ENCODE peak calls at places on chromosomes 3 and 15, in five cellular contexts. T is IMR-90, F is psoas muscle, Y is uterus, V is PC-3. N is an unnamed sample.

GRCh38 chr15:89122532-89123525 is 34.6 kb downstream of the ABHD2 start:
- DNase-seq in T (peak; percentile 65), F (no peak), Y (no peak), V (peak; percentile 88), N (no peak)

GRCh38 chr15:90902996-90903732 is at the start of gene MAN2A2:
- DNase-seq in T (peak; percentile 39), F (peak; percentile 88), Y (peak; percentile 49), V (peak; percentile 55), N (peak; percentile 89)

GRCh38 chr15:39786444-39787056 is 3.9 kb upstream of the FSIP1 start:
- DNase-seq in T (peak; percentile 75), F (no peak), Y (no peak), V (peak; percentile 83), N (no peak)

GRCh38 chr3:150372320-150373118 is 35.6 kb upstream of the TSC22D2 start:
- DNase-seq in T (peak; percentile 50), F (no peak), Y (no peak), V (peak; percentile 86), N (no peak)

GRCh38 chr3:146273721-146274407 is 23.0 kb upstream of the PLSCR4 start:
- DNase-seq in T (no peak), F (no peak), Y (no peak), V (no peak), N (no peak)

GRCh38 chr3:162897286-162897685 is 1400.7 kb downstream of the OTOL1 start:
- DNase-seq in T (no peak), F (no peak), Y (no peak), V (no peak), N (no peak)

GRCh38 chr3:190024912-190025311 is 95.8 kb downstream of the P3H2 start:
- DNase-seq in T (peak; percentile 77), F (no peak), Y (no peak), V (peak; percentile 44), N (no peak)

GRCh38 chr3:138082085-138082991 is 33.1 kb downstream of the DZIP1L start:
- DNase-seq in T (peak; percentile 93), F (no peak), Y (peak; percentile 44), V (peak; percentile 86), N (no peak)

GRCh38 chr3:112653881-112654300 is 12.9 kb upstream of the CCDC80 start:
- DNase-seq in T (peak; percentile 98), F (peak; percentile 59), Y (peak; percentile 44), V (peak; percentile 72), N (no peak)

GRCh38 chr3:126084667-126085180 is 800 bp upstream of the SLC41A3 start:
- DNase-seq in T (no peak), F (no peak), Y (no peak), V (no peak), N (no peak)

GRCh38 chr3:77254967-77255831 is 215.3 kb downstream of the ROBO2 start:
- DNase-seq in T (peak; percentile 69), F (no peak), Y (no peak), V (peak; percentile 80), N (no peak)

GRCh38 chr3:30354972-30355371 is 251.4 kb upstream of the TGFBR2 start:
- DNase-seq in T (peak; percentile 28), F (no peak), Y (no peak), V (peak; percentile 95), N (no peak)

GRCh38 chr3:69320867-69321266 is 65.0 kb downstream of the FRMD4B start:
- DNase-seq in T (no peak), F (no peak), Y (no peak), V (no peak), N (no peak)

GRCh38 chr3:64998317-64998716 is 310.5 kb upstream of the ADAMTS9 start:
- DNase-seq in T (no peak), F (no peak), Y (no peak), V (no peak), N (no peak)

GRCh38 chr15:61421938-61422337 is 192.8 kb upstream of the RORA start:
- DNase-seq in T (no peak), F (no peak), Y (no peak), V (no peak), N (no peak)

GRCh38 chr3:157436583-157437300 is at the start of gene PTX3:
- DNase-seq in T (peak; percentile 94), F (no peak), Y (peak; percentile 23), V (peak; percentile 90), N (peak; percentile 30)

GRCh38 chr3:30303770-30304169 is 302.6 kb upstream of the TGFBR2 start:
- DNase-seq in T (no peak), F (no peak), Y (no peak), V (no peak), N (no peak)

GRCh38 chr3:195908439-195909293 is at the start of gene TNK2:
- DNase-seq in T (no peak), F (peak; percentile 67), Y (no peak), V (peak; percentile 16), N (peak; percentile 81)

DNA sequence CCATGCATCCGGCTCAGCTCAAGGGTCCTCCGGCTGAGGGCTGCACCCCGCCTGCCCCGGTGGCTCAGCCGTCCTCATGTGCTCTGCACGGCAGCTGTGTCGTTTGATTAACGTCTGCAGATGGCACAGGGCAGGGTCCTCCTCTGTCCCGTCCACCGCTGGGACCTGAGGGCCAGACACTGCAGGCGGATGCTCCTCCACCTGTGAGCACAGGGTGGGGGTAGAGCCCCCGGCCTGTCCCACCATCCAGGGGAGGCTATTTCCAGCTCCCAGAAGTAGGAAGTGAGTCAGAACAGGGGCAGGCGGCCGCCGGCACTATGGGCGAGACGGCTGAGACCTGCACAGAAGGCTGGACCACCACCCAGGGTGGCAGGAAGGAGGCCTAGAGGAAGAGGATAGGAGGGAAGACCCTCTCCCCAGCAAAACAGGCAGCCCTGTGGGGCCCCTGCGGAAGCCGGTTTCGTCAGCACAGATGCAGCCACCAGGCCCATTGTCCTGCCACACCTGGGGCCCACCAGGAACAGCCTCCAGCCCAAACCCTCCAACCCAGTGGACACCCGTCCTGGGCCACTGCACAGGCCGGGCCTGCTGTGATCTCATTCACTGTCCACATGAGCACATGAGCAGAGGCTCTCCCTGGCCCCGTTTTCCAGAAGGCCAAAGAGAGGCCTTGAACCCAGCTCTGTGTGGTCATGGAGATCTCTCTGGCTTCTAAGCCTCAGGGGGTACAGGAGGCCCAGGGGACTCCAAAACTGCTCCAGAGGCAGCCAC is 12.6 kb upstream of the PLXND1 start:
- DNase-seq in T (no peak), F (peak; percentile 48), Y (no peak), V (no peak), N (peak; percentile 75)
- H3K4me3 ChIP-seq in T (no peak overlapping the region), F (no peak overlapping the region), Y (no peak overlapping the region), V (no peak overlapping the region), N (no peak overlapping the region)

GRCh38 chr3:165895919-165896318 is 58.7 kb upstream of the BCHE start:
- DNase-seq in T (no peak), F (no peak), Y (no peak), V (peak; percentile 51), N (no peak)
- TF ChIP-seq CTCF in T (no peak), F (no peak), Y (no peak), V (peak; percentile 82), N (no peak)

GRCh38 chr15:53197426-53197839 is 407.3 kb upstream of the ONECUT1 start:
- DNase-seq in T (peak; percentile 2), F (peak; percentile 73), Y (no peak), V (peak; percentile 61), N (peak; percentile 81)
- H3K4me3 ChIP-seq in T (no peak overlapping the region), F (peak overlapping the region; percentile 48), Y (no peak overlapping the region), V (no peak overlapping the region), N (no peak overlapping the region)

DNA sequence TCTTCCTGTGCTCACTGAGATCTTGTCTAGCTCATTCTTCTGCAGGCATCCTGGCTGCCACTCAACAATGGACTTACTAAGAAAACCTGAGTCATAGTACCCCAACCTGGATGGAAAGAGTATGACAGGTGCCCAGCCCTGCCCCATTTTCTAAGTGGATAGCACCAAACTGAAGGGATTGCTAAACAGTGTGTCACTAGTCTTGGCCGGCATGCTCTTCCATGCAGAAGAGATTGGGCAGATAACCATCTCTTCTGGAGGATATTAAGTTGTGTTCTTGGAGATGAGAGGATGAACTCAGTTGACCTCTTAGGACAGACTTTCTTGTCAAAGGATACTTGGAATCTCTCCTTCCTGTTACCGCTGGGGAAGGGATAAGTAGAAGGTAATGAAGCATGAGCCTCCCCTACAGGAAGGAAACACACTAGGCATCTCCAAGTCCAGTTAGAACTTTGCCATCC is 797.5 kb downstream of the AGBL1 start:
- DNase-seq in T (no peak), F (peak; percentile 55), Y (no peak), V (peak; percentile 76), N (no peak)
- TF ChIP-seq CTCF in T (no peak), F (peak; percentile 53), Y (no peak), V (peak; percentile 36), N (no peak)

GRCh38 chr3:175356899-175357324 is 497.8 kb downstream of the NAALADL2 start:
- DNase-seq in T (peak; percentile 68), F (no peak), Y (no peak), V (peak; percentile 8), N (no peak)
- H3K4me3 ChIP-seq in T (no peak overlapping the region), F (no peak overlapping the region), Y (no peak overlapping the region), V (no peak overlapping the region), N (no peak overlapping the region)

GRCh38 chr3:171586274-171586673 is 126.1 kb upstream of the TNIK start:
- DNase-seq in T (no peak), F (no peak), Y (no peak), V (no peak), N (no peak)

GRCh38 chr3:171591059-171591458 is 130.9 kb upstream of the TNIK start:
- DNase-seq in T (no peak), F (no peak), Y (no peak), V (no peak), N (no peak)
- TF ChIP-seq CTCF in T (no peak), F (no peak), Y (no peak), V (no peak), N (no peak)

GRCh38 chr3:168090306-168091085 is 5.2 kb downstream of the GOLIM4 start:
- DNase-seq in T (peak; percentile 73), F (no peak), Y (no peak), V (no peak), N (no peak)
- H3K4me3 ChIP-seq in T (no peak overlapping the region), F (no peak overlapping the region), Y (no peak overlapping the region), V (no peak overlapping the region), N (no peak overlapping the region)

DNA sequence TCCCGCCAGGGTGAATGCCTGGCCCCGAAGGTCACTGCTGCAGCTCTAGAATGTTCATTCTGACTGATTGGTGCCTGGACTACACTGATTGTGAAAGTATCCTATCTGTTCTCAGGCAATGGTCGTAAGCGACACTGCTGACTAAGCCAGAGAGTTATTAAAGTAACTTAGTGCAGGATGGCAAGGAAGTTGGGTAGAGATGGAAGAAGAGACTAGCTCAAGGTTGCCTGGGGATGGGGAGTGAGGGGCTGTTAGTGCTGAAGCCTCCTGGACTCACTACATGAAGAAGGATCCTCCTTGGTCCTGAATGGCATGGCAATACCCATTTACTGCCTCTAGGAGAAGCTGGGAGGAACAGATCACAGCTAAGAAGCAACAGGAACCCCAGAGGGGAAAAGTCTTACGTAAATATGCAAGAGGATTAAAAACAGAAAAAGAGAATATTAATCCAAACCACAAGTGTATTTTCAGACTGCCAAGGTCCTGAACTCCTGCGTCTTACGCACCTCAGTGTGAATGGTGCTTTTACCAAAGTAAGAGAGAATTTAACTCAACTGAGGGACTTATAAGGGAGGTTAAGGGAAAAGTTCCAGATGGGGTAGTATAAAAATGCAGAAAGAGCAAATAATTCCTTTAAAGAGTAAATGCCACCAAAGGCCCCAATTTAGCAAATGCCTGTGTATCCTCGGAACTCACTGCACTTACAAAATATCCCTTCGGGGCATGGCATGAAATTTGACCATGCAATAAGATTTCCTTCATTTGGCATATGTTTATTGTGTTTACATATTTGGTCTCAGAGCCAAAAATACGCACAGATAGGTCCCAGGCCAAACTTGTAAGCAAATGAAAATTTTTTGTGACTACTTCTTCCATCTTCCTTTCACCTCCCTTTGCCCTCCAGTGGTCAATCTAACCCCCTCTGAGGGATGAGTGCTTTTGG is 64.0 kb upstream of the DGKG start:
- DNase-seq in T (peak; percentile 75), F (no peak), Y (no peak), V (peak; percentile 81), N (no peak)
- TF ChIP-seq CTCF in T (peak; percentile 30), F (peak; percentile 6), Y (no peak), V (peak; percentile 62), N (no peak)

GRCh38 chr3:187040637-187041361 is 98.5 kb downstream of the RPL39L start:
- DNase-seq in T (peak; percentile 56), F (no peak), Y (no peak), V (peak; percentile 39), N (no peak)
- H3K4me3 ChIP-seq in T (no peak overlapping the region), F (no peak overlapping the region), Y (no peak overlapping the region), V (no peak overlapping the region), N (no peak overlapping the region)